ENCODE peak calls at places on chromosomes 7 and 10, in six cellular contexts. H is K562, I is upper lobe of right lung, K is epithelial cell of esophagus, Z is A673, J is tibial nerve. V is an unnamed sample.

GRCh38 chr7:88845091-88845490 is 49.6 kb upstream of the TEX47 start:
- DNase-seq in H (no peak), I (no peak), K (no peak), Z (no peak), J (no peak), V (no peak)

GRCh38 chr7:105989686-105990085 is 26.6 kb downstream of the CDHR3 start:
- DNase-seq in H (no peak), I (no peak), K (no peak), Z (no peak), J (no peak), V (no peak)

GRCh38 chr7:41691286-41691966 is 11.5 kb downstream of the INHBA start:
- DNase-seq in H (no peak), I (no peak), K (no peak), Z (no peak), J (no peak), V (no peak)

GRCh38 chr10:45408421-45409319 is 34.7 kb downstream of the ALOX5 start:
- DNase-seq in H (no peak), I (no peak), K (no peak), Z (no peak), J (no peak), V (no peak)

GRCh38 chr10:80541144-80541750 is 3.5 kb downstream of the SH2D4B start:
- DNase-seq in H (no peak), I (no peak), K (no peak), Z (no peak), J (no peak), V (peak)

GRCh38 chr10:72218329-72218728 is 2.3 kb upstream of the ASCC1 start:
- DNase-seq in H (no peak), I (no peak), K (no peak), Z (no peak), J (no peak), V (peak)

GRCh38 chr7:12131122-12131521 is 80.0 kb upstream of the TMEM106B start:
- DNase-seq in H (no peak), I (no peak), K (no peak), Z (no peak), J (no peak), V (no peak)

GRCh38 chr7:73871163-73872011 is 10.4 kb downstream of the TMEM270 start:
- DNase-seq in H (peak), I (no peak), K (no peak), Z (no peak), J (no peak), V (no peak)

GRCh38 chr7:158216198-158216597 is 371.4 kb downstream of the PTPRN2 start:
- DNase-seq in H (no peak), I (no peak), K (no peak), Z (no peak), J (no peak), V (no peak)

GRCh38 chr10:91034042-91034441 is 113.2 kb upstream of the ANKRD1 start:
- DNase-seq in H (no peak), I (no peak), K (no peak), Z (peak), J (no peak), V (no peak)

GRCh38 chr7:114364151-114364550 is 50.5 kb upstream of the FOXP2 start:
- DNase-seq in H (no peak), I (no peak), K (no peak), Z (no peak), J (no peak), V (no peak)

GRCh38 chr7:14023342-14023741 is 33.9 kb upstream of the ETV1 start:
- DNase-seq in H (no peak), I (no peak), K (no peak), Z (no peak), J (no peak), V (no peak)

GRCh38 chr7:46468753-46469356 is 547.8 kb upstream of the IGFBP3 start:
- DNase-seq in H (peak), I (no peak), K (peak), Z (peak), J (no peak), V (no peak)

GRCh38 chr10:122768033-122768745 is 68.5 kb upstream of the C10orf120 start:
- DNase-seq in H (no peak), I (no peak), K (peak), Z (no peak), J (no peak), V (no peak)

GRCh38 chr10:70682920-70683600 is 10.8 kb downstream of the ADAMTS14 start:
- DNase-seq in H (no peak), I (no peak), K (peak), Z (no peak), J (no peak), V (no peak)

GRCh38 chr7:79770970-79771369 is 317.5 kb upstream of the MAGI2 start:
- DNase-seq in H (no peak), I (no peak), K (no peak), Z (no peak), J (no peak), V (no peak)

GRCh38 chr7:111108526-111108925 is 17.6 kb downstream of the LRRN3 start:
- DNase-seq in H (no peak), I (no peak), K (peak), Z (no peak), J (no peak), V (no peak)

GRCh38 chr10:99631496-99631895 is 11.3 kb upstream of the SLC25A28 start:
- DNase-seq in H (no peak), I (no peak), K (peak), Z (no peak), J (no peak), V (no peak)

GRCh38 chr10:80472234-80473095 is 18.4 kb downstream of the TSPAN14 start:
- DNase-seq in H (no peak), I (peak), K (peak), Z (peak), J (no peak), V (peak)

GRCh38 chr7:77940647-77941046 is 142.1 kb downstream of the PHTF2 start:
- DNase-seq in H (peak), I (no peak), K (peak), Z (peak), J (no peak), V (peak)

GRCh38 chr10:45580781-45581496 is 91.6 kb downstream of the ZFAND4 start:
- DNase-seq in H (peak), I (no peak), K (no peak), Z (no peak), J (no peak), V (peak)

GRCh38 chr7:104341545-104341944 is 13.1 kb downstream of the LHFPL3 start:
- DNase-seq in H (peak), I (no peak), K (no peak), Z (peak), J (no peak), V (peak)

GRCh38 chr7:139691253-139691781 is 86.5 kb downstream of the HIPK2 start:
- DNase-seq in H (no peak), I (no peak), K (no peak), Z (no peak), J (no peak), V (no peak)

GRCh38 chr7:92691578-92691977 is 101.4 kb upstream of the FAM133B start:
- DNase-seq in H (peak), I (no peak), K (peak), Z (peak), J (no peak), V (peak)

GRCh38 chr7:45695249-45695995 is 121.3 kb downstream of the ADCY1 start:
- DNase-seq in H (no peak), I (no peak), K (no peak), Z (no peak), J (no peak), V (no peak)

GRCh38 chr7:31371621-31372020 is 31.1 kb upstream of the NEUROD6 start:
- DNase-seq in H (no peak), I (no peak), K (no peak), Z (no peak), J (no peak), V (no peak)

GRCh38 chr7:93004906-93005305 is 112.9 kb downstream of the SAMD9 start:
- DNase-seq in H (peak), I (no peak), K (no peak), Z (no peak), J (no peak), V (no peak)

GRCh38 chr7:44177570-44178131 is 11.6 kb downstream of the GCK start:
- DNase-seq in H (no peak), I (peak), K (peak), Z (peak), J (no peak), V (no peak)

GRCh38 chr7:138233189-138233588 is 156.9 kb downstream of the AKR1D1 start:
- DNase-seq in H (no peak), I (no peak), K (no peak), Z (no peak), J (no peak), V (no peak)

GRCh38 chr7:105015631-105015965 is 1.6 kb downstream of the KMT2E start:
- DNase-seq in H (peak), I (no peak), K (peak), Z (peak), J (no peak), V (peak)

GRCh38 chr7:114086491-114086905 is 167.7 kb upstream of the PPP1R3A start:
- DNase-seq in H (no peak), I (peak), K (no peak), Z (peak), J (no peak), V (peak)

GRCh38 chr10:90642650-90643049 is 215.2 kb downstream of the HTR7 start:
- DNase-seq in H (no peak), I (no peak), K (no peak), Z (no peak), J (no peak), V (no peak)

GRCh38 chr10:102468683-102469082 is 17.3 kb upstream of the C10orf95 start:
- DNase-seq in H (no peak), I (no peak), K (no peak), Z (no peak), J (no peak), V (no peak)

GRCh38 chr7:2687338-2687869 is 598 bp upstream of the AMZ1 start:
- DNase-seq in H (no peak), I (no peak), K (no peak), Z (no peak), J (no peak), V (no peak)

GRCh38 chr10:79187545-79187940 is 118.8 kb downstream of the ZMIZ1 start:
- DNase-seq in H (no peak), I (no peak), K (no peak), Z (no peak), J (no peak), V (no peak)

GRCh38 chr10:112631501-112632410 is 184.7 kb downstream of the VTI1A start:
- DNase-seq in H (no peak), I (no peak), K (peak), Z (no peak), J (no peak), V (no peak)

GRCh38 chr7:1883834-1884582 is 213.9 kb downstream of the ELFN1 start:
- DNase-seq in H (peak), I (no peak), K (no peak), Z (no peak), J (no peak), V (no peak)

GRCh38 chr10:77892021-77892739 is 34.4 kb downstream of the DLG5 start:
- DNase-seq in H (no peak), I (no peak), K (no peak), Z (no peak), J (no peak), V (no peak)

DNA sequence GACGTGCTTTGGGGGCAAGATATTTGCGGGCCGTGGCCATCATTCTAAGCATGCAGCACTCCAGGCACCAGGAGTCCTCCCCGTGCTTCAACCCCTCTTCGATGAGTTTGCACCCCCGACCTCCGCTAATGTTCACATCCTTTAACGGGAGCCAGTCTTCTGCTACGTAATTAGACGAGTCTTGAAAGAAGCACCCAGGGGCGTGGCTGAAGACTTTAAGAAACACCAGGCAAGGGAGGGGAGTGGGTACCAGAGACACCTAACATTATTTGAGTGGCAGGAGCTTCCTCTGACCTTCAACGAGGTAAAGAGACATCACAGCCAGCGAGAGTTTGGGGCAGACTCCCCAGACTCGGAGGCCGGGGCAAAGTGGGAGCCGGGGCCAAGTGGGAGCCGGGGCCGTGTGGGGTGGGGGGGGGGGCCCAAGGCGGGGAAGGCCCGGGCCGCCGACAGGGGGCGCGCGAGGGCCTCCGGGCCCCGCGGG is 31.1 kb upstream of the TOMM7 start:
- DNase-seq in H (no peak), I (peak), K (peak), Z (peak), J (peak), V (peak)
- TF ChIP-seq CTCF in H (no peak), I (no peak), K (no peak), Z (peak), J (no peak), V (peak)

DNA sequence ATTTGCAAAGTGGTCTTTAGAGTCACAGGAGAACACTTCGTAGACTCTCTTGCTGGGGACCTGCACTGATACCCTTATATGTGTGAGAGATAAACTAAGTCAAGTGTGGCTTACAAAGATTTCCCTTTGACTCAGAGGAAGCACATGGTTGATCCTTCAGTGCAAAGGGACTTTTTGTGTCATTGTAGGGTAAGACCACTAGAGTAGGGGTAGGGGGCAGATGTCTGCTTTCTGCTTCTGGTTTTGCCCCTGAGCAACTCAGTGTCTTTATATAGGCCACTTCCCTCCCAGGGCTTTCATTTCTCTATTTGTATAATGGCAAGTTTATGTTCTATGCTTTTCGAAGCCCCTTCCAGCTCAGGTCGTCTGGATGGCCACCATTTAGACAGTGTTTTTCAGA is 281.7 kb downstream of the SORCS3 start:
- DNase-seq in H (no peak), I (no peak), K (no peak), Z (no peak), J (no peak), V (peak)
- TF ChIP-seq CTCF in H (no peak), I (no peak), K (no peak), Z (no peak), J (no peak), V (no peak)

GRCh38 chr7:42993038-42993437 is 60.9 kb downstream of the MRPL32 start:
- DNase-seq in H (no peak), I (no peak), K (no peak), Z (no peak), J (no peak), V (no peak)
- TF ChIP-seq CTCF in H (no peak), I (no peak), K (no peak), Z (no peak), J (no peak), V (no peak)

GRCh38 chr7:154837622-154838021 is 165.3 kb downstream of the PAXIP1 start:
- DNase-seq in H (no peak), I (no peak), K (no peak), Z (no peak), J (no peak), V (peak)

GRCh38 chr7:154835924-154836529 is 166.9 kb downstream of the PAXIP1 start:
- DNase-seq in H (no peak), I (no peak), K (no peak), Z (no peak), J (no peak), V (no peak)

GRCh38 chr7:154833839-154834238 is 169.1 kb downstream of the PAXIP1 start:
- DNase-seq in H (no peak), I (no peak), K (no peak), Z (no peak), J (no peak), V (no peak)

GRCh38 chr7:154837087-154837486 is 165.8 kb downstream of the PAXIP1 start:
- DNase-seq in H (no peak), I (no peak), K (no peak), Z (no peak), J (no peak), V (no peak)

GRCh38 chr7:154832557-154833138 is 170.3 kb downstream of the PAXIP1 start:
- DNase-seq in H (peak), I (no peak), K (no peak), Z (peak), J (no peak), V (peak)
- TF ChIP-seq CTCF in H (peak), I (no peak), K (no peak), Z (peak), J (no peak), V (peak)

GRCh38 chr10:31031666-31032514 is at the start of gene ZNF438:
- DNase-seq in H (peak), I (peak), K (peak), Z (peak), J (peak), V (peak)
- TF ChIP-seq CTCF in H (peak), I (no peak), K (peak), Z (peak), J (peak), V (peak)

GRCh38 chr10:27759483-27760281 is 14.1 kb upstream of the MKX start:
- DNase-seq in H (no peak), I (no peak), K (no peak), Z (no peak), J (no peak), V (no peak)
- TF ChIP-seq CTCF in H (no peak), I (peak), K (no peak), Z (no peak), J (no peak), V (no peak)

GRCh38 chr10:97498076-97498840 is at the start of gene MMS19:
- DNase-seq in H (peak), I (peak), K (peak), Z (peak), J (peak), V (peak)
- TF ChIP-seq CTCF in H (no peak), I (peak), K (no peak), Z (no peak), J (peak), V (no peak)

GRCh38 chr7:4221043-4221442 is 461.1 kb upstream of the FOXK1 start:
- DNase-seq in H (no peak), I (no peak), K (no peak), Z (no peak), J (no peak), V (no peak)
- TF ChIP-seq CTCF in H (no peak), I (no peak), K (no peak), Z (no peak), J (no peak), V (no peak)

GRCh38 chr10:124533266-124533665 is 71.6 kb downstream of the LHPP start:
- DNase-seq in H (no peak), I (no peak), K (no peak), Z (no peak), J (no peak), V (no peak)

GRCh38 chr10:124530215-124530665 is 68.6 kb downstream of the LHPP start:
- DNase-seq in H (peak), I (peak), K (peak), Z (peak), J (peak), V (peak)

GRCh38 chr10:124532788-124533187 is 71.2 kb downstream of the LHPP start:
- DNase-seq in H (no peak), I (no peak), K (no peak), Z (no peak), J (no peak), V (no peak)

GRCh38 chr10:124530816-124531215 is 69.2 kb downstream of the LHPP start:
- DNase-seq in H (no peak), I (no peak), K (no peak), Z (no peak), J (no peak), V (no peak)

DNA sequence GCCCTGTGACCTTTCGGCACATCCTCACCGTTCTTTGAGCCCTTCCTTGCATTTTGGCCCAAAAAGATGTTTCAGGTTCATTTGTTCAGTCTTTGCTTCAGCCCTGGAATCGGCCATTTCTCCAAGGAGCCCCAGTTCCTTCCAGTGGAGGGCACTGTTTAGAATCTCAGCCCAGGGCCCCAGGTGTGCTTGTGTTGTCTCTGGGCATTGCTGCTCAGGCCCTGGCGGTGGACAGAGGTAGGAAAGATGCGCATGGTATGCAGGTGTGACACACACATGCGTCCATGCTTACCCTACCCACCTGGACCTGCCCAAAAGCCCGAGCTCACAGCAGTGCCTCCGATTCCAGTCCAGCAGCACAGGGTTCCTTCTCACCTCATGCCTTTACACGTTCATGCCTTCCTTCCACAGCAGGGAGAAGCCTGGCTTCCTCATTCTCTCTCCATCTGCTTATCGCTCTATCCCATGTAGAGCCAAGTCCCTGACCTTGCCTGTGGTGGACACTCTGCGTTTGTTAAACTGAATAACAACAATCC is 70.6 kb downstream of the LHPP start:
- DNase-seq in H (peak), I (no peak), K (peak), Z (no peak), J (no peak), V (peak)
- TF ChIP-seq CTCF in H (peak), I (peak), K (peak), Z (peak), J (no peak), V (peak)

DNA sequence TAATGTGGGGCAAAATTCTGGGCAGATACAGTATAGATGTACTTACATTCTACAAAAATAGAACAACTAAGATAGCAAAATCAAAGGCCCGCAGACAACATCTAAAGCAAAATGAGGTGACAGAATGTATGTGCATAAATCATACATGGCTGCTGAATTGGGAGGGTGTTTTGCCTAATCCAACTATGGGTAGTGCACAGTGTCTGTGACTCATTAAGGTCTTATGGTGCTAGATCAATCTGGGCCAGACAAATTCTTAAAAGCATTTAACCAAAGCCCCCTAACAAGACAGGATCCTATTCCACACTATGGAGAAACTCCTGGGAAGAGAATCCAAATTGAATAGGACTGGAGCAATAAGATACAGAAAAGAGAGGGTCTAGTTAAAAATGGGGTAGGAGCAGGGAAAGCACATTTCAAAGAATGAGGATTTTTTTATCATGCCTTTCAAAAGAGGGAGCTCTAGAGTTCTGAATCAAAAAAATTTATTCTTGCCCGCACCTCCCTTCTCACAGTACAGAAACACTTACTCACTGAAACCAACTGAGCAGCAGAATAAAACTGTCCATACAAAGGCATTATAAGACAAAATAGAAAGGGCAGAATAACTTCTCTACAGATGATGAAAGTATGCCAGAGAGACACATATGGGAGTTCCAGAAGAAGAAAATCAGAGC is 181.3 kb downstream of the RNLS start:
- DNase-seq in H (no peak), I (no peak), K (peak), Z (peak), J (no peak), V (no peak)
- TF ChIP-seq CTCF in H (no peak), I (peak), K (peak), Z (peak), J (peak), V (no peak)

V was measured in GM12865.